ENCODE peak calls at places on chromosomes 2 and 18, in nine cellular contexts. U is IMR-90, B is HepG2, E is cardiac muscle cell, V is pancreas, X is H1, M is hepatocyte, S is stomach, A is tibial artery. Q is an unnamed sample.

GRCh38 chr18:35682282-35682867 is 100.8 kb downstream of the GALNT1 start:
- DNase-seq in U (peak), B (no peak), E (peak), V (no peak), X (no peak), M (no peak), S (no peak), A (no peak), Q (no peak)

GRCh38 chr2:210072493-210072892 is 70.1 kb downstream of the RPE start:
- DNase-seq in U (no peak), B (no peak), E (no peak), V (no peak), X (peak), M (no peak), S (no peak), A (no peak), Q (no peak)

GRCh38 chr18:61203151-61203550 is 130.1 kb upstream of the CDH20 start:
- DNase-seq in U (no peak), B (no peak), E (no peak), V (no peak), X (no peak), M (no peak), S (no peak), A (no peak), Q (no peak)

GRCh38 chr2:179239838-179240237 is 24.8 kb downstream of the SESTD1 start:
- DNase-seq in U (no peak), B (peak), E (no peak), V (no peak), X (no peak), M (no peak), S (no peak), A (no peak), Q (no peak)

GRCh38 chr2:193348055-193348454 is 1153.3 kb upstream of the TMEFF2 start:
- DNase-seq in U (no peak), B (no peak), E (no peak), V (no peak), X (no peak), M (no peak), S (no peak), A (no peak), Q (no peak)

GRCh38 chr2:80326214-80326613 is 21.7 kb upstream of the LRRTM1 start:
- DNase-seq in U (peak), B (peak), E (peak), V (no peak), X (no peak), M (peak), S (no peak), A (no peak), Q (no peak)

GRCh38 chr2:11133238-11133935 is 21.9 kb upstream of the SLC66A3 start:
- DNase-seq in U (no peak), B (no peak), E (peak), V (no peak), X (no peak), M (no peak), S (no peak), A (no peak), Q (peak)

GRCh38 chr2:231318436-231318835 is 77.1 kb upstream of the B3GNT7 start:
- DNase-seq in U (no peak), B (no peak), E (no peak), V (no peak), X (no peak), M (no peak), S (no peak), A (no peak), Q (no peak)

GRCh38 chr2:1156526-1156925 is 205.9 kb downstream of the SNTG2 start:
- DNase-seq in U (no peak), B (no peak), E (no peak), V (no peak), X (no peak), M (no peak), S (no peak), A (no peak), Q (no peak)

GRCh38 chr18:6219116-6219717 is 195.5 kb downstream of the L3MBTL4 start:
- DNase-seq in U (peak), B (peak), E (peak), V (no peak), X (peak), M (peak), S (no peak), A (no peak), Q (no peak)

GRCh38 chr18:5668087-5668715 is 124.4 kb upstream of the EPB41L3 start:
- DNase-seq in U (no peak), B (no peak), E (no peak), V (no peak), X (no peak), M (no peak), S (no peak), A (no peak), Q (no peak)

GRCh38 chr2:46122318-46122970 is 174.8 kb upstream of the EPAS1 start:
- DNase-seq in U (no peak), B (no peak), E (no peak), V (no peak), X (no peak), M (no peak), S (no peak), A (no peak), Q (no peak)

GRCh38 chr18:11119962-11120361 is 29.4 kb downstream of the PIEZO2 start:
- DNase-seq in U (no peak), B (peak), E (peak), V (no peak), X (no peak), M (peak), S (no peak), A (no peak), Q (no peak)

GRCh38 chr2:2233171-2233826 is 97.8 kb downstream of the MYT1L start:
- DNase-seq in U (no peak), B (no peak), E (no peak), V (no peak), X (no peak), M (no peak), S (no peak), A (no peak), Q (no peak)

GRCh38 chr2:193695367-193695766 is 1500.6 kb upstream of the TMEFF2 start:
- DNase-seq in U (no peak), B (peak), E (peak), V (no peak), X (no peak), M (peak), S (no peak), A (no peak), Q (no peak)

GRCh38 chr2:112121682-112122254 is 16.4 kb upstream of the FBLN7 start:
- DNase-seq in U (peak), B (peak), E (peak), V (no peak), X (no peak), M (peak), S (no peak), A (no peak), Q (no peak)

GRCh38 chr2:37641582-37642111 is 29.8 kb downstream of the CDC42EP3 start:
- DNase-seq in U (peak), B (no peak), E (no peak), V (no peak), X (no peak), M (no peak), S (no peak), A (no peak), Q (no peak)

GRCh38 chr2:33437815-33438214 is 38.6 kb upstream of the RASGRP3 start:
- DNase-seq in U (no peak), B (no peak), E (no peak), V (no peak), X (no peak), M (no peak), S (no peak), A (no peak), Q (no peak)

GRCh38 chr2:26412091-26412673 is 10.5 kb downstream of the DRC1 start:
- DNase-seq in U (no peak), B (peak), E (peak), V (no peak), X (no peak), M (no peak), S (no peak), A (no peak), Q (no peak)

GRCh38 chr2:191148766-191149165 is 2.0 kb downstream of the STAT4 start:
- DNase-seq in U (no peak), B (no peak), E (no peak), V (no peak), X (no peak), M (no peak), S (no peak), A (no peak), Q (no peak)

GRCh38 chr2:180385601-180386201 is 378.6 kb upstream of the CWC22 start:
- DNase-seq in U (peak), B (no peak), E (peak), V (no peak), X (no peak), M (peak), S (no peak), A (no peak), Q (no peak)

GRCh38 chr2:98394595-98395153 is 48.4 kb downstream of the CNGA3 start:
- DNase-seq in U (peak), B (no peak), E (peak), V (no peak), X (no peak), M (no peak), S (no peak), A (no peak), Q (no peak)

GRCh38 chr2:179790235-179790895 is 71.0 kb downstream of the ZNF385B start:
- DNase-seq in U (no peak), B (no peak), E (no peak), V (no peak), X (no peak), M (no peak), S (no peak), A (no peak), Q (no peak)

GRCh38 chr2:26696352-26696816 is 3.9 kb downstream of the KCNK3 start:
- DNase-seq in U (peak), B (no peak), E (peak), V (peak), X (no peak), M (peak), S (peak), A (no peak), Q (no peak)

GRCh38 chr18:76351961-76352581 is 143.0 kb downstream of the ZNF516 start:
- DNase-seq in U (peak), B (peak), E (peak), V (no peak), X (no peak), M (peak), S (no peak), A (peak), Q (peak)

GRCh38 chr2:88834376-88834775 is 142.9 kb downstream of the RPIA start:
- DNase-seq in U (no peak), B (no peak), E (no peak), V (no peak), X (no peak), M (no peak), S (no peak), A (no peak), Q (no peak)

GRCh38 chr18:37537868-37538525 is 27.6 kb downstream of the CELF4 start:
- DNase-seq in U (peak), B (peak), E (peak), V (peak), X (peak), M (peak), S (peak), A (peak), Q (peak)

GRCh38 chr2:85826990-85827878 is 61.6 kb downstream of the ST3GAL5 start:
- DNase-seq in U (peak), B (peak), E (peak), V (peak), X (peak), M (peak), S (peak), A (peak), Q (peak)

GRCh38 chr2:162092656-162093556 is 18.9 kb upstream of the DPP4 start:
- DNase-seq in U (peak), B (no peak), E (peak), V (peak), X (no peak), M (peak), S (no peak), A (peak), Q (peak)

GRCh38 chr2:10036095-10036879 is 7.1 kb upstream of the KLF11 start:
- DNase-seq in U (peak), B (no peak), E (peak), V (peak), X (no peak), M (no peak), S (peak), A (peak), Q (peak)
- H3K27ac ChIP-seq in U (no peak), B (no peak), E (no peak), V (peak), X (no peak), M (no peak), S (peak), A (peak), Q (peak)

GRCh38 chr18:13581496-13581895 is 144.9 kb downstream of the FAM210A start:
- DNase-seq in U (no peak), B (no peak), E (no peak), V (no peak), X (no peak), M (no peak), S (no peak), A (no peak), Q (no peak)

GRCh38 chr18:13584826-13585225 is 141.5 kb downstream of the FAM210A start:
- DNase-seq in U (no peak), B (no peak), E (peak), V (no peak), X (no peak), M (no peak), S (no peak), A (no peak), Q (no peak)

GRCh38 chr18:13582283-13582682 is 144.1 kb downstream of the FAM210A start:
- DNase-seq in U (no peak), B (no peak), E (no peak), V (no peak), X (no peak), M (no peak), S (no peak), A (no peak), Q (no peak)

GRCh38 chr18:13585379-13586153 is 140.8 kb downstream of the FAM210A start:
- DNase-seq in U (no peak), B (no peak), E (no peak), V (no peak), X (no peak), M (no peak), S (no peak), A (no peak), Q (no peak)

GRCh38 chr18:13583567-13584245 is 142.7 kb downstream of the FAM210A start:
- DNase-seq in U (no peak), B (no peak), E (no peak), V (no peak), X (no peak), M (no peak), S (no peak), A (no peak), Q (no peak)
- H3K4me3 ChIP-seq in U (no peak), B (no peak), E (no peak), V (no peak), X (no peak), M (no peak), S (no peak), A (no peak), Q (no peak)

GRCh38 chr2:212066546-212066945 is 472.1 kb downstream of the ERBB4 start:
- DNase-seq in U (no peak), B (no peak), E (no peak), V (no peak), X (no peak), M (no peak), S (no peak), A (no peak), Q (no peak)

GRCh38 chr2:212064318-212064717 is 474.3 kb downstream of the ERBB4 start:
- DNase-seq in U (no peak), B (no peak), E (no peak), V (no peak), X (no peak), M (no peak), S (no peak), A (no peak), Q (no peak)
- TF ChIP-seq CTCF in U (no peak), B (no peak), E (no peak), V (no peak), X (no peak), M (no peak), S (no peak), A (no peak), Q (no peak)

DNA sequence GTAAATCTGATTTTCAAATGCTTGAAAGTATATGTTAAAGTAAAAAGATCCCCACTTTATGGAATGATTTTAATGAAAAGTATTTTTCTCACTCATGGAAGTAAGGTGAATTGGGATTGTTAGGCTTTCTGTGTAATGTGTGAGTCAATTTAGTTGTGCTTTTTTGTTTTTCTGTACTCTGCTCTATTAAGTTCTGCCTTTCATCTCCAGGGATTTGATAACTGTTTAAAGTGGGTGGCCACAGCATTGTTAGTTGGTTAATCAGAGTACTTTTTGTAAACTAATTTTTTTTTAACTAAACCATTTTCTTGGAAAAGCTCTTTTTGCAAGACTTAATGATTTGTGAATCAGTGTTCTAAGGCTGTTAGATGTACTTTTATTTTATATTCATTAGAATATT is 76.8 kb downstream of the ABI2 start:
- DNase-seq in U (peak), B (no peak), E (peak), V (no peak), X (no peak), M (no peak), S (no peak), A (no peak), Q (no peak)
- H3K27ac ChIP-seq in U (no peak), B (no peak), E (no peak), V (no peak), X (no peak), M (no peak), S (no peak), A (no peak), Q (no peak)

GRCh38 chr18:45521777-45522176 is 93.5 kb upstream of the SLC14A2 start:
- DNase-seq in U (peak), B (no peak), E (peak), V (no peak), X (no peak), M (peak), S (no peak), A (peak), Q (no peak)
- H3K4me3 ChIP-seq in U (no peak), B (no peak), E (no peak), V (no peak), X (no peak), M (no peak), S (no peak), A (no peak), Q (no peak)

GRCh38 chr2:53744395-53745065 is 23.1 kb upstream of the CHAC2 start:
- DNase-seq in U (peak), B (no peak), E (no peak), V (no peak), X (no peak), M (no peak), S (no peak), A (no peak), Q (no peak)

GRCh38 chr2:53739057-53739456 is 28.5 kb upstream of the CHAC2 start:
- DNase-seq in U (no peak), B (no peak), E (peak), V (no peak), X (no peak), M (no peak), S (no peak), A (no peak), Q (no peak)

GRCh38 chr2:53737091-53737490 is 30.5 kb upstream of the CHAC2 start:
- DNase-seq in U (no peak), B (no peak), E (no peak), V (no peak), X (no peak), M (no peak), S (no peak), A (no peak), Q (no peak)

DNA sequence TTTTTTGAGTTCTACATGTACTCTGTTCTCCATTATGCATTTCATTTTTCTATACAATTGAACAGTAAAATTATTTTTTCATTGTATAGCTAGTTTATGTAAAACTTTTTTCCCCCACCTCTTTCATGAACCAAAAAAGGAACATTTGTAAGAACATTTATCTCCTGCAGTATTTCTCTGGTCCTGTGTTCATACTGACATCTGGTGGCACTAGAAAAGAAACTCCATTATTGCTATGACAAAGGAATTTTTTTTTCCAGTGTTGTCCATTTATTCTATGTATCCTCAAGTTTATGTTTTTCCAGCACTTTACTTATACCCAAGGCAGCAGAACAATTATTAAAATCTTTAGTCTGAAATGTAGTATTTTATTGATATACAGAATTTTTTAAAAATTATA is 27.4 kb upstream of the CHAC2 start:
- DNase-seq in U (peak), B (peak), E (peak), V (no peak), X (no peak), M (peak), S (no peak), A (no peak), Q (no peak)
- TF ChIP-seq CTCF in U (peak), B (peak), E (peak), V (no peak), X (peak), M (peak), S (no peak), A (no peak), Q (no peak)

GRCh38 chr2:25337276-25337675 is 4.4 kb downstream of the DNMT3A start:
- DNase-seq in U (no peak), B (no peak), E (no peak), V (no peak), X (no peak), M (no peak), S (no peak), A (no peak), Q (no peak)
- H3K27ac ChIP-seq in U (no peak), B (no peak), E (peak), V (no peak), X (no peak), M (no peak), S (no peak), A (no peak), Q (peak)

DNA sequence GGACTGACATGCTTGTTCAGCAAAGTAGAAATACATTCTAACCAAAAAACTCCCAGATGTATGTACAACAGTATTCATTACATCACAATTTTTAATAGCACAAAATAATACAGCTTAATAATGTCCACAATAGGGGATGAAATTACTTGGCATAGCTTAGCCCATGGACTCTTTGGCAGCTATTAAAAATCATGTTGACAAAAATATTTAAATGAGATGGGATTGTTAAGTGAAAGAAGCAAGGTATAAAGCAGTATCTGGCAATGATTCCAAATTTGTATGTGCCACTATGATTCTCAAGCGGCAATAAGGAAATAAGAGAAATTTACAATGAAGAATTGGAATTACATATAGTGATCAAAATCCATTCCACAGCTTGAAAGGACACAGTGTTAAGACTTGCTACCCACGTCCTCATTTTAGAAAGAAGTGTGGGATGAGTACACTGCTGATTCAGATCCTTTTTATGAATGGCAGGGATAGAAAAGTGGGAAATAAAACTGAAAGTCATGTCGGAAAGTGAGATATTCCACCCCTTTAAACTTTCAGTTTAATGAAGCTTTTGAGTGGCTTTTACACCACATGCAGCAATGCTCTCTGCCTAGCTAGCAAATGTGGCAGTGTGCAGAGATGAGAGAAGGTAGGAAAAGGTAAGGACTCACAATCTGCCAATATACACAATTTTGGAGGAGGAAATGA is 2.4 kb downstream of the GAREM1 start:
- DNase-seq in U (no peak), B (no peak), E (no peak), V (no peak), X (no peak), M (no peak), S (no peak), A (no peak), Q (no peak)
- H3K4me3 ChIP-seq in U (no peak), B (no peak), E (peak), V (peak), X (no peak), M (no peak), S (peak), A (peak), Q (peak)

DNA sequence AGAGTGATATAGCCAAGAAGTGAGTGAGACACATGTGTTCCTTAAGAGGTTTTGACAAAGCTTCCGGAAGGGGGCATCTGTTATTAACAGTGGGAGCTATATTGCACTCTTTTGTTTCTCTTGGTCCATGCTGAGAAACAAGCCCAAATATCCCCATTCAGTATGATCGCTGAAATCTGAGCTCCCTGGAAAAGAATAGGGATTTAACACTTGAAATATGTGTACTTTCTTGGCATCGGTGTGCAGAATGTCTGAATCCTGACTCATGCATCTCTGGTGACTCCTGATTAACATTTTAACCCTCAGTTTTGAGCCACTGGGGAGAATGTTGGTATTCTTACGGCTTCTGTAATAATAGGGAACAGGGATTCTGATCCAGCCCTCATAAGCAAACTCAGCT is 448.1 kb downstream of the TSN start:
- DNase-seq in U (peak), B (no peak), E (peak), V (no peak), X (no peak), M (peak), S (no peak), A (no peak), Q (no peak)
- TF ChIP-seq CTCF in U (no peak), B (no peak), E (peak), V (no peak), X (no peak), M (peak), S (no peak), A (no peak), Q (no peak)